ENCODE peak calls at places on chromosome 12, in ten cellular contexts. One of them, this sample, is unnamed.

GRCh38 chr12:105107497-105108371 is at the start of gene WASHC4:
- DNase-seq in OCI-LY7: peak; percentile 95
- DNase-seq in psoas muscle: peak; percentile 97
- DNase-seq in fibroblast of mammary gland: peak; percentile 83
- DNase-seq in neural crest cell: peak; percentile 87
- DNase-seq in A673: peak; percentile 96
- DNase-seq in suprapubic skin: peak; percentile 97
- DNase-seq in colonic mucosa: peak; percentile 97
- DNase-seq in mesothelial cell of epicardium: peak; percentile 91
- DNase-seq in endothelial cell: peak; percentile 97
- DNase-seq in this sample: peak; percentile 76

GRCh38 chr12:96132819-96133218 is 61.4 kb upstream of the ELK3 start:
- DNase-seq in OCI-LY7: no peak
- DNase-seq in psoas muscle: no peak
- DNase-seq in fibroblast of mammary gland: no peak
- DNase-seq in neural crest cell: no peak
- DNase-seq in A673: peak; percentile 23
- DNase-seq in suprapubic skin: no peak
- DNase-seq in colonic mucosa: no peak
- DNase-seq in mesothelial cell of epicardium: no peak
- DNase-seq in endothelial cell: no peak
- DNase-seq in this sample: no peak

GRCh38 chr12:19744760-19745218 is 305.5 kb downstream of the AEBP2 start:
- DNase-seq in OCI-LY7: no peak
- DNase-seq in psoas muscle: no peak
- DNase-seq in fibroblast of mammary gland: peak; percentile 69
- DNase-seq in neural crest cell: no peak
- DNase-seq in A673: no peak
- DNase-seq in suprapubic skin: no peak
- DNase-seq in colonic mucosa: no peak
- DNase-seq in mesothelial cell of epicardium: no peak
- DNase-seq in endothelial cell: no peak
- DNase-seq in this sample: no peak

GRCh38 chr12:4421590-4422031 is 24.0 kb downstream of the FGF6 start:
- DNase-seq in OCI-LY7: peak; percentile 60
- DNase-seq in psoas muscle: no peak
- DNase-seq in fibroblast of mammary gland: peak; percentile 45
- DNase-seq in neural crest cell: peak; percentile 46
- DNase-seq in A673: peak; percentile 59
- DNase-seq in suprapubic skin: no peak
- DNase-seq in colonic mucosa: no peak
- DNase-seq in mesothelial cell of epicardium: no peak
- DNase-seq in endothelial cell: peak; percentile 46
- DNase-seq in this sample: no peak

GRCh38 chr12:49577589-49578315 is 9.8 kb upstream of the MCRS1 start:
- DNase-seq in OCI-LY7: no peak
- DNase-seq in psoas muscle: no peak
- DNase-seq in fibroblast of mammary gland: no peak
- DNase-seq in neural crest cell: no peak
- DNase-seq in A673: no peak
- DNase-seq in suprapubic skin: no peak
- DNase-seq in colonic mucosa: no peak
- DNase-seq in mesothelial cell of epicardium: no peak
- DNase-seq in endothelial cell: no peak
- DNase-seq in this sample: no peak

GRCh38 chr12:21771311-21771710 is 3.2 kb downstream of the KCNJ8 start:
- DNase-seq in OCI-LY7: no peak
- DNase-seq in psoas muscle: no peak
- DNase-seq in fibroblast of mammary gland: peak; percentile 61
- DNase-seq in neural crest cell: no peak
- DNase-seq in A673: no peak
- DNase-seq in suprapubic skin: no peak
- DNase-seq in colonic mucosa: no peak
- DNase-seq in mesothelial cell of epicardium: no peak
- DNase-seq in endothelial cell: no peak
- DNase-seq in this sample: no peak

GRCh38 chr12:120438495-120439198 is 734 bp downstream of the COX6A1 start:
- DNase-seq in OCI-LY7: peak; percentile 19
- DNase-seq in psoas muscle: no peak
- DNase-seq in fibroblast of mammary gland: no peak
- DNase-seq in neural crest cell: no peak
- DNase-seq in A673: no peak
- DNase-seq in suprapubic skin: no peak
- DNase-seq in colonic mucosa: no peak
- DNase-seq in mesothelial cell of epicardium: no peak
- DNase-seq in endothelial cell: no peak
- DNase-seq in this sample: no peak

GRCh38 chr12:80607361-80608135 is 99.9 kb upstream of the MYF6 start:
- DNase-seq in OCI-LY7: no peak
- DNase-seq in psoas muscle: no peak
- DNase-seq in fibroblast of mammary gland: no peak
- DNase-seq in neural crest cell: no peak
- DNase-seq in A673: peak; percentile 86
- DNase-seq in suprapubic skin: no peak
- DNase-seq in colonic mucosa: no peak
- DNase-seq in mesothelial cell of epicardium: no peak
- DNase-seq in endothelial cell: no peak
- DNase-seq in this sample: no peak

GRCh38 chr12:53736602-53737493 is 9.6 kb upstream of the CALCOCO1 start:
- DNase-seq in OCI-LY7: no peak
- DNase-seq in psoas muscle: no peak
- DNase-seq in fibroblast of mammary gland: no peak
- DNase-seq in neural crest cell: no peak
- DNase-seq in A673: peak; percentile 86
- DNase-seq in suprapubic skin: no peak
- DNase-seq in colonic mucosa: no peak
- DNase-seq in mesothelial cell of epicardium: no peak
- DNase-seq in endothelial cell: no peak
- DNase-seq in this sample: no peak

GRCh38 chr12:66191547-66192126 is 2.6 kb downstream of the IRAK3 start:
- DNase-seq in OCI-LY7: no peak
- DNase-seq in psoas muscle: no peak
- DNase-seq in fibroblast of mammary gland: no peak
- DNase-seq in neural crest cell: no peak
- DNase-seq in A673: no peak
- DNase-seq in suprapubic skin: no peak
- DNase-seq in colonic mucosa: no peak
- DNase-seq in mesothelial cell of epicardium: no peak
- DNase-seq in endothelial cell: no peak
- DNase-seq in this sample: no peak

GRCh38 chr12:101257357-101257756 is 22.5 kb upstream of the UTP20 start:
- DNase-seq in OCI-LY7: no peak
- DNase-seq in psoas muscle: no peak
- DNase-seq in fibroblast of mammary gland: no peak
- DNase-seq in neural crest cell: no peak
- DNase-seq in A673: no peak
- DNase-seq in suprapubic skin: no peak
- DNase-seq in colonic mucosa: no peak
- DNase-seq in mesothelial cell of epicardium: no peak
- DNase-seq in endothelial cell: no peak
- DNase-seq in this sample: no peak

GRCh38 chr12:87234898-87235297 is 794.3 kb downstream of the C12orf50 start:
- DNase-seq in OCI-LY7: no peak
- DNase-seq in psoas muscle: no peak
- DNase-seq in fibroblast of mammary gland: no peak
- DNase-seq in neural crest cell: no peak
- DNase-seq in A673: no peak
- DNase-seq in suprapubic skin: no peak
- DNase-seq in colonic mucosa: no peak
- DNase-seq in mesothelial cell of epicardium: no peak
- DNase-seq in endothelial cell: no peak
- DNase-seq in this sample: no peak

GRCh38 chr12:124436366-124436765 is 131.0 kb downstream of the NCOR2 start:
- DNase-seq in OCI-LY7: no peak
- DNase-seq in psoas muscle: no peak
- DNase-seq in fibroblast of mammary gland: no peak
- DNase-seq in neural crest cell: no peak
- DNase-seq in A673: no peak
- DNase-seq in suprapubic skin: no peak
- DNase-seq in colonic mucosa: no peak
- DNase-seq in mesothelial cell of epicardium: no peak
- DNase-seq in endothelial cell: no peak
- DNase-seq in this sample: no peak

GRCh38 chr12:72293701-72294100 is 21.5 kb downstream of the TRHDE start:
- DNase-seq in OCI-LY7: no peak
- DNase-seq in psoas muscle: no peak
- DNase-seq in fibroblast of mammary gland: no peak
- DNase-seq in neural crest cell: no peak
- DNase-seq in A673: no peak
- DNase-seq in suprapubic skin: no peak
- DNase-seq in colonic mucosa: no peak
- DNase-seq in mesothelial cell of epicardium: no peak
- DNase-seq in endothelial cell: no peak
- DNase-seq in this sample: no peak

GRCh38 chr12:95709152-95709551 is 81.4 kb downstream of the NTN4 start:
- DNase-seq in OCI-LY7: no peak
- DNase-seq in psoas muscle: no peak
- DNase-seq in fibroblast of mammary gland: no peak
- DNase-seq in neural crest cell: no peak
- DNase-seq in A673: no peak
- DNase-seq in suprapubic skin: no peak
- DNase-seq in colonic mucosa: no peak
- DNase-seq in mesothelial cell of epicardium: no peak
- DNase-seq in endothelial cell: no peak
- DNase-seq in this sample: no peak

GRCh38 chr12:67388331-67389163 is 119.4 kb downstream of the CAND1 start:
- DNase-seq in OCI-LY7: peak; percentile 2
- DNase-seq in psoas muscle: no peak
- DNase-seq in fibroblast of mammary gland: no peak
- DNase-seq in neural crest cell: no peak
- DNase-seq in A673: peak; percentile 14
- DNase-seq in suprapubic skin: no peak
- DNase-seq in colonic mucosa: no peak
- DNase-seq in mesothelial cell of epicardium: no peak
- DNase-seq in endothelial cell: peak; percentile 16
- DNase-seq in this sample: no peak

DNA sequence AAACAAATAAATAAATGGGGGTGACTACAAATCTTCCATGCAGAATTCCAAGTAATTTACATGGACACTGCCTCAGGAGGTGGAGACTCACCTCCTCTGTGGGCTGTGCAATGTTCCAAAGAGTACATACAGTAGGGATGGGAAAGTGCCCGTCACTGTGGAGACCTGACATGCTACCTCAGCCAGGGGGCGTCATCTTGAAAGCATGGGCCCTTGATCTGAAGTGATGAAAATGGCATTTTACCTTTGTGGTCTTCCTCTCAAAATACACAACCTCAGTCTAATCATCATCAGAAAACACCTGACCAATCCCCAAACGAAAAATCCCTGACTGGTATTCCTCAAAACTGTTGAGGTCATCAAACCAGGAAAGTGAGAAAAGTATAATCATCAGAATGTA is 48.4 kb downstream of the ANAPC7 start:
- DNase-seq in OCI-LY7: peak; percentile 74
- DNase-seq in psoas muscle: no peak
- DNase-seq in fibroblast of mammary gland: no peak
- DNase-seq in neural crest cell: peak; percentile 19
- DNase-seq in A673: peak; percentile 43
- DNase-seq in suprapubic skin: no peak
- DNase-seq in colonic mucosa: no peak
- DNase-seq in mesothelial cell of epicardium: no peak
- DNase-seq in endothelial cell: peak; percentile 37
- DNase-seq in this sample: no peak
- TF ChIP-seq CTCF in OCI-LY7: peak; percentile 89
- TF ChIP-seq CTCF in psoas muscle: peak; percentile 21
- TF ChIP-seq CTCF in fibroblast of mammary gland: peak; percentile 41
- TF ChIP-seq CTCF in neural crest cell: peak; percentile 48
- TF ChIP-seq CTCF in A673: peak; percentile 62
- TF ChIP-seq CTCF in suprapubic skin: no peak
- TF ChIP-seq CTCF in colonic mucosa: no peak
- TF ChIP-seq CTCF in mesothelial cell of epicardium: peak; percentile 20
- TF ChIP-seq CTCF in endothelial cell: peak; percentile 53
- TF ChIP-seq CTCF in this sample: no peak

DNA sequence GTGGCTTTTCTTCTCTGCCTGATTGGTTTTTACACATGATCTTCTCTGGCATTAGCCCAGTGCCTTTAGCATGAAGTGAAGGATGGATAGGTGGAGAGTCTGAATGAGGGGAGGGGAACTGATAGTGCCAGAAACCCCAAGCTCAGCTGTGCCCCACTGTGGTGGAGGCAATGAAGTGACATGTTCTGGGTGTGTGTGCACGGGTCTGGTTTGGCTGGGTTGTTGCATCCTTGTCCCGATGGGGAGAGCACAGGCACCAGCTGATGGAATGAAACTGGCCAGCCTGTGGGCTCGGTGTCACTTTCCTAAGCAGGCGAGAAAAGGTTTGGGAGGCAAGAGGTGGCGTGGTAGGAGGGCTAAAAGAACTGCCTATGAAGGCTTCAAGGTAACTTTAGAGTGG is 65.3 kb downstream of the CACNA1C start:
- DNase-seq in OCI-LY7: peak; percentile 12
- DNase-seq in psoas muscle: no peak
- DNase-seq in fibroblast of mammary gland: no peak
- DNase-seq in neural crest cell: no peak
- DNase-seq in A673: no peak
- DNase-seq in suprapubic skin: no peak
- DNase-seq in colonic mucosa: no peak
- DNase-seq in mesothelial cell of epicardium: no peak
- DNase-seq in endothelial cell: no peak
- DNase-seq in this sample: no peak
- TF ChIP-seq CTCF in OCI-LY7: peak; percentile 50
- TF ChIP-seq CTCF in psoas muscle: no peak
- TF ChIP-seq CTCF in fibroblast of mammary gland: no peak
- TF ChIP-seq CTCF in neural crest cell: no peak
- TF ChIP-seq CTCF in A673: no peak
- TF ChIP-seq CTCF in suprapubic skin: no peak
- TF ChIP-seq CTCF in colonic mucosa: no peak
- TF ChIP-seq CTCF in mesothelial cell of epicardium: no peak
- TF ChIP-seq CTCF in endothelial cell: no peak
- TF ChIP-seq CTCF in this sample: no peak

GRCh38 chr12:92717202-92717601 is 14.4 kb downstream of the PLEKHG7 start:
- DNase-seq in OCI-LY7: peak; percentile 9
- DNase-seq in psoas muscle: no peak
- DNase-seq in fibroblast of mammary gland: peak; percentile 76
- DNase-seq in neural crest cell: no peak
- DNase-seq in A673: peak; percentile 77
- DNase-seq in suprapubic skin: no peak
- DNase-seq in colonic mucosa: no peak
- DNase-seq in mesothelial cell of epicardium: no peak
- DNase-seq in endothelial cell: peak; percentile 39
- DNase-seq in this sample: no peak
- TF ChIP-seq CTCF in OCI-LY7: peak; percentile 70
- TF ChIP-seq CTCF in psoas muscle: peak; percentile 31
- TF ChIP-seq CTCF in fibroblast of mammary gland: peak; percentile 67
- TF ChIP-seq CTCF in neural crest cell: peak; percentile 35
- TF ChIP-seq CTCF in A673: peak; percentile 83
- TF ChIP-seq CTCF in suprapubic skin: no peak
- TF ChIP-seq CTCF in colonic mucosa: peak; percentile 20
- TF ChIP-seq CTCF in mesothelial cell of epicardium: peak; percentile 15
- TF ChIP-seq CTCF in endothelial cell: peak; percentile 62
- TF ChIP-seq CTCF in this sample: no peak

DNA sequence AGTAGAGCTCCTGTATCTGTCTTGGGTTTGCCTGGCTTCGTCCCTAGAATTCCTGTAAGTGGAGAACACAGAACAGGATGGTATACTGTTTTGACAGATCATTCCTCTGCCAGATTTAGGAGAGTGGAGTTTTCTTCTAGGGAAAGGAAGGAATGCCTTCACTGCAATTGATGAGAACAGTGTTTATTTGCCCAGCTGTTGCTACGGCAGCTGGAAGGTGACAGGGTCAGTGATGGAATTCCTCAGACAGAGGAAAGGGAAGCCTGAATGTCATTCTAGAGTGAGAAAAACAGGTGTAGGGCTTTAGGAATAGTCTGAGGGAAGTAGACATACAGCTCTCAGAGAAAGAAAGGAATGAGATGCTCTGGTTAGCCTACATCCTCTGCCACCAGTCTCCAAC is 11.7 kb downstream of the CSRNP2 start:
- DNase-seq in OCI-LY7: no peak
- DNase-seq in psoas muscle: no peak
- DNase-seq in fibroblast of mammary gland: no peak
- DNase-seq in neural crest cell: no peak
- DNase-seq in A673: no peak
- DNase-seq in suprapubic skin: no peak
- DNase-seq in colonic mucosa: no peak
- DNase-seq in mesothelial cell of epicardium: no peak
- DNase-seq in endothelial cell: peak; percentile 15
- DNase-seq in this sample: no peak
- TF ChIP-seq CTCF in OCI-LY7: no peak
- TF ChIP-seq CTCF in psoas muscle: no peak
- TF ChIP-seq CTCF in fibroblast of mammary gland: no peak
- TF ChIP-seq CTCF in neural crest cell: no peak
- TF ChIP-seq CTCF in A673: no peak
- TF ChIP-seq CTCF in suprapubic skin: no peak
- TF ChIP-seq CTCF in colonic mucosa: no peak
- TF ChIP-seq CTCF in mesothelial cell of epicardium: no peak
- TF ChIP-seq CTCF in endothelial cell: no peak
- TF ChIP-seq CTCF in this sample: no peak

This sample was measured in omental fat pad.